ENCODE peak calls at places on chromosomes 3 and 15, in eight cellular contexts. One of them, this sample, is unnamed.

GRCh38 chr3:44511238-44511567 is 33.7 kb upstream of the ZNF445 start:
- DNase-seq in fibroblast of lung: peak; percentile 19
- DNase-seq in astrocyte: no peak
- DNase-seq in H1: no peak
- DNase-seq in neural progenitor cell: peak; percentile 19
- DNase-seq in PC-3: no peak
- DNase-seq in neuronal stem cell: no peak
- DNase-seq in keratinocyte: no peak
- DNase-seq in this sample: no peak

GRCh38 chr15:74170083-74170844 is 3.2 kb upstream of the ISLR start:
- DNase-seq in fibroblast of lung: no peak
- DNase-seq in astrocyte: no peak
- DNase-seq in H1: no peak
- DNase-seq in neural progenitor cell: no peak
- DNase-seq in PC-3: no peak
- DNase-seq in neuronal stem cell: no peak
- DNase-seq in keratinocyte: no peak
- DNase-seq in this sample: no peak

GRCh38 chr15:85788796-85789495 is 5.8 kb downstream of the KLHL25 start:
- DNase-seq in fibroblast of lung: no peak
- DNase-seq in astrocyte: no peak
- DNase-seq in H1: no peak
- DNase-seq in neural progenitor cell: no peak
- DNase-seq in PC-3: peak; percentile 19
- DNase-seq in neuronal stem cell: no peak
- DNase-seq in keratinocyte: no peak
- DNase-seq in this sample: no peak

GRCh38 chr3:186121968-186122367 is 13.1 kb upstream of the ETV5 start:
- DNase-seq in fibroblast of lung: no peak
- DNase-seq in astrocyte: no peak
- DNase-seq in H1: peak; percentile 59
- DNase-seq in neural progenitor cell: no peak
- DNase-seq in PC-3: no peak
- DNase-seq in neuronal stem cell: no peak
- DNase-seq in keratinocyte: peak; percentile 65
- DNase-seq in this sample: no peak

GRCh38 chr15:77591960-77592613 is 40.6 kb downstream of the LINGO1 start:
- DNase-seq in fibroblast of lung: no peak
- DNase-seq in astrocyte: no peak
- DNase-seq in H1: no peak
- DNase-seq in neural progenitor cell: peak; percentile 61
- DNase-seq in PC-3: no peak
- DNase-seq in neuronal stem cell: no peak
- DNase-seq in keratinocyte: no peak
- DNase-seq in this sample: no peak

GRCh38 chr3:139104062-139104461 is 59.4 kb upstream of the PRR23C start:
- DNase-seq in fibroblast of lung: no peak
- DNase-seq in astrocyte: no peak
- DNase-seq in H1: no peak
- DNase-seq in neural progenitor cell: no peak
- DNase-seq in PC-3: no peak
- DNase-seq in neuronal stem cell: no peak
- DNase-seq in keratinocyte: no peak
- DNase-seq in this sample: no peak

GRCh38 chr3:46168583-46168982 is 39.5 kb downstream of the CCR1 start:
- DNase-seq in fibroblast of lung: peak; percentile 52
- DNase-seq in astrocyte: peak; percentile 22
- DNase-seq in H1: no peak
- DNase-seq in neural progenitor cell: no peak
- DNase-seq in PC-3: no peak
- DNase-seq in neuronal stem cell: no peak
- DNase-seq in keratinocyte: no peak
- DNase-seq in this sample: no peak

GRCh38 chr3:21894459-21895083 is 143.6 kb upstream of the ZNF385D start:
- DNase-seq in fibroblast of lung: peak; percentile 62
- DNase-seq in astrocyte: no peak
- DNase-seq in H1: no peak
- DNase-seq in neural progenitor cell: peak; percentile 20
- DNase-seq in PC-3: peak; percentile 66
- DNase-seq in neuronal stem cell: no peak
- DNase-seq in keratinocyte: no peak
- DNase-seq in this sample: peak; percentile 49

GRCh38 chr3:25854214-25854613 is 64.3 kb downstream of the OXSM start:
- DNase-seq in fibroblast of lung: peak; percentile 33
- DNase-seq in astrocyte: peak; percentile 55
- DNase-seq in H1: no peak
- DNase-seq in neural progenitor cell: no peak
- DNase-seq in PC-3: peak; percentile 91
- DNase-seq in neuronal stem cell: no peak
- DNase-seq in keratinocyte: no peak
- DNase-seq in this sample: peak; percentile 54

DNA sequence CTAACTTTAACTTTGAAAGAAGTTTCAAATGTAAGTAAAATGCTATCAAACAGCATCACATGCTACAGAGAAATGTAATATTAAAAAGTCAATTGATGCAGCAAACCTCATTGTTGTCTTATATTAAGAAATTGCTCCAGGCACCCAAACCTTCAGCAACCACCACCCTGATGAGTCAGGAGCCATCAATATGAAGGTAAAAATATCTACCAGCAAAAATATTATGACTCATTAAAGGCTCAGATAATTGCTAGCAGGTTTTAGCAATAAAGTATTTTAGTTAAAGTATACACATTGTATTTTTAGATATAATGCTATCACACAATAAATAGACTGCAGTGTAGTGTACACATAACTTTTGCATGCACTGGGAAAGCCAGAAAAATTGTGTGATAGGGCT is 746.4 kb downstream of the ZPLD1 start:
- DNase-seq in fibroblast of lung: no peak
- DNase-seq in astrocyte: no peak
- DNase-seq in H1: no peak
- DNase-seq in neural progenitor cell: no peak
- DNase-seq in PC-3: peak; percentile 76
- DNase-seq in neuronal stem cell: no peak
- DNase-seq in keratinocyte: no peak
- DNase-seq in this sample: no peak
- H3K4me2 ChIP-seq in fibroblast of lung: no peak overlapping the region
- H3K4me2 ChIP-seq in astrocyte: no peak overlapping the region
- H3K4me2 ChIP-seq in H1: no peak overlapping the region
- H3K4me2 ChIP-seq in neural progenitor cell: no peak overlapping the region
- H3K4me2 ChIP-seq in PC-3: peak overlapping the region; percentile 16
- H3K4me2 ChIP-seq in neuronal stem cell: no peak overlapping the region
- H3K4me2 ChIP-seq in keratinocyte: no peak overlapping the region
- H3K4me2 ChIP-seq in this sample: no peak overlapping the region

GRCh38 chr3:149653564-149653963 is 4.3 kb downstream of the WWTR1 start:
- DNase-seq in fibroblast of lung: no peak
- DNase-seq in astrocyte: no peak
- DNase-seq in H1: no peak
- DNase-seq in neural progenitor cell: no peak
- DNase-seq in PC-3: no peak
- DNase-seq in neuronal stem cell: no peak
- DNase-seq in keratinocyte: no peak
- DNase-seq in this sample: no peak
- H3K4me3 ChIP-seq in fibroblast of lung: no peak overlapping the region
- H3K4me3 ChIP-seq in astrocyte: peak overlapping the region; percentile 44
- H3K4me3 ChIP-seq in H1: no peak overlapping the region
- H3K4me3 ChIP-seq in neural progenitor cell: no peak overlapping the region
- H3K4me3 ChIP-seq in PC-3: peak overlapping the region; percentile 64
- H3K4me3 ChIP-seq in neuronal stem cell: no peak overlapping the region
- H3K4me3 ChIP-seq in keratinocyte: peak overlapping the region; percentile 27
- H3K4me3 ChIP-seq in this sample: peak overlapping the region; percentile 34

GRCh38 chr3:55519016-55519415 is 31.9 kb upstream of the WNT5A start:
- DNase-seq in fibroblast of lung: peak; percentile 15
- DNase-seq in astrocyte: peak; percentile 77
- DNase-seq in H1: no peak
- DNase-seq in neural progenitor cell: no peak
- DNase-seq in PC-3: peak; percentile 64
- DNase-seq in neuronal stem cell: no peak
- DNase-seq in keratinocyte: no peak
- DNase-seq in this sample: no peak
- H2AFZ ChIP-seq in fibroblast of lung: no peak overlapping the region
- H2AFZ ChIP-seq in astrocyte: peak overlapping the region; percentile 14
- H2AFZ ChIP-seq in H1: no peak overlapping the region
- H2AFZ ChIP-seq in neural progenitor cell: no peak overlapping the region
- H2AFZ ChIP-seq in PC-3: peak overlapping the region; percentile 75
- H2AFZ ChIP-seq in neuronal stem cell: no peak overlapping the region
- H2AFZ ChIP-seq in keratinocyte: no peak overlapping the region
- H2AFZ ChIP-seq in this sample: no peak overlapping the region

GRCh38 chr15:75650908-75651809 is 3.4 kb downstream of the SNX33 start:
- DNase-seq in fibroblast of lung: peak; percentile 28
- DNase-seq in astrocyte: no peak
- DNase-seq in H1: no peak
- DNase-seq in neural progenitor cell: no peak
- DNase-seq in PC-3: no peak
- DNase-seq in neuronal stem cell: no peak
- DNase-seq in keratinocyte: no peak
- DNase-seq in this sample: peak; percentile 93
- H3K4me2 ChIP-seq in fibroblast of lung: peak overlapping the region; percentile 89
- H3K4me2 ChIP-seq in astrocyte: peak overlapping the region; percentile 96
- H3K4me2 ChIP-seq in H1: peak overlapping the region; percentile 100
- H3K4me2 ChIP-seq in neural progenitor cell: peak overlapping the region; percentile 92
- H3K4me2 ChIP-seq in PC-3: peak overlapping the region; percentile 83
- H3K4me2 ChIP-seq in neuronal stem cell: no peak overlapping the region
- H3K4me2 ChIP-seq in keratinocyte: peak overlapping the region; percentile 97
- H3K4me2 ChIP-seq in this sample: peak overlapping the region; percentile 93

DNA sequence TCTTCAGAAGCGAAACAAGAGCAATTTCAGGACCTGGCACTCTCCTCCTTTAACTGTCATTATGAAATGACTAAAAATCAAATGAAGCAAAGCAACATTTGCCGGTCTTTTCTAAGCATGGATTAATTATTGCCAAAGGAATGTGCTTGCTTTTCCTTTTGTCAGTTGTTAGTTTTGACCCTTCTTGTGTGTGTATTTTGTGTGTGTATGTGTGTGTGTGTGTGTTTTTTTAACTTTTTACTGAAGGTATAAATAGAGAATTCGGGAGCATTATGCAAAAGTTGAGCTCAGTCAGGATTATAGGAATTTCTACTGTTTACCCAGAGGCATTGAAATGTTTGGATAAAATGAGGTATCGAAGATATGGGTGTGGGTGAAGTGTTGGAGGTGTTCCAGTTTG is 509.1 kb downstream of the TUSC7 start:
- DNase-seq in fibroblast of lung: peak; percentile 6
- DNase-seq in astrocyte: no peak
- DNase-seq in H1: no peak
- DNase-seq in neural progenitor cell: no peak
- DNase-seq in PC-3: no peak
- DNase-seq in neuronal stem cell: no peak
- DNase-seq in keratinocyte: no peak
- DNase-seq in this sample: no peak
- H3K4me3 ChIP-seq in fibroblast of lung: no peak overlapping the region
- H3K4me3 ChIP-seq in astrocyte: no peak overlapping the region
- H3K4me3 ChIP-seq in H1: no peak overlapping the region
- H3K4me3 ChIP-seq in neural progenitor cell: no peak overlapping the region
- H3K4me3 ChIP-seq in PC-3: no peak overlapping the region
- H3K4me3 ChIP-seq in neuronal stem cell: no peak overlapping the region
- H3K4me3 ChIP-seq in keratinocyte: no peak overlapping the region
- H3K4me3 ChIP-seq in this sample: no peak overlapping the region

GRCh38 chr15:80455051-80455648 is 51.0 kb downstream of the ARNT2 start:
- DNase-seq in fibroblast of lung: no peak
- DNase-seq in astrocyte: peak; percentile 16
- DNase-seq in H1: no peak
- DNase-seq in neural progenitor cell: no peak
- DNase-seq in PC-3: peak; percentile 62
- DNase-seq in neuronal stem cell: no peak
- DNase-seq in keratinocyte: no peak
- DNase-seq in this sample: peak; percentile 86

GRCh38 chr15:80456517-80457497 is 52.6 kb downstream of the ARNT2 start:
- DNase-seq in fibroblast of lung: peak; percentile 62
- DNase-seq in astrocyte: peak; percentile 22
- DNase-seq in H1: no peak
- DNase-seq in neural progenitor cell: no peak
- DNase-seq in PC-3: no peak
- DNase-seq in neuronal stem cell: no peak
- DNase-seq in keratinocyte: no peak
- DNase-seq in this sample: no peak

GRCh38 chr15:80459380-80459779 is 55.2 kb downstream of the ARNT2 start:
- DNase-seq in fibroblast of lung: no peak
- DNase-seq in astrocyte: no peak
- DNase-seq in H1: no peak
- DNase-seq in neural progenitor cell: no peak
- DNase-seq in PC-3: no peak
- DNase-seq in neuronal stem cell: no peak
- DNase-seq in keratinocyte: no peak
- DNase-seq in this sample: no peak

GRCh38 chr15:80457896-80458295 is 53.7 kb downstream of the ARNT2 start:
- DNase-seq in fibroblast of lung: no peak
- DNase-seq in astrocyte: no peak
- DNase-seq in H1: no peak
- DNase-seq in neural progenitor cell: no peak
- DNase-seq in PC-3: no peak
- DNase-seq in neuronal stem cell: no peak
- DNase-seq in keratinocyte: no peak
- DNase-seq in this sample: no peak

DNA sequence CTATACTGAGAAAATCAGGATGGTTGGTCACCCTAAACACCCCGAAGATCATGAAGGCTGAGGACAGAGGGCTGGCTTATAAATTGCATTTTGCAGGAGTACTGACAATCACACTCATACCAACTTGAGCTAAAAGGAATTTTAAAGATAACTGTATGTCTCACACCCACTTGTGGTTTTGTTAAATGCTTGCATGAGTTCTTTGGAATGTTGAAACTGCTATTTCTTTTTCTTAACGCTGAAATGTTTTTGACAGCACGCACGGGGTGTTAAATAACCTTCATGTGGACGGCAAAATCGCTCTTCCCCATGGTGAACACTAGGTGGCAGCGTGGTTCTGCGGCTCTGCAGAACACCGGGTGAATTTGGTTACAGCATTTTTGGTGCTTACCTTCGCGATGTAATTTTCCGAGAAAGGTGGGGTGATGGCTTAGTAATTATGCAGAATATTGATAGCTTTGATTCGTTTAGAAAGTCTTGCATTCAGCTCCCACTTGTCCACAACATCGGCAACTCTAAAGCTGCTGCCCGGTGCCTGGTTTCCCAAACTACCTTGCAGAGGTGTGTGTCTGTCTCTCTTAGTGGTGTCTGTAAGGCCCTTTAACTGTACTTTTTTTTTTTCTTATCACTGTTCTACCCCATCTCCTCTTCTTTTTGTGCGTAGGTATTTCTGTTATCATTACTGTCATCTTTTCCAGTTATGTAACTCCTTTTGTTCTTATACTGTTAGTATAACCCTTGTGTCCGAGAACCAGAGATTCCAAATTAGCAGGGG is 51.7 kb downstream of the ARNT2 start:
- DNase-seq in fibroblast of lung: peak; percentile 91
- DNase-seq in astrocyte: peak; percentile 92
- DNase-seq in H1: peak; percentile 61
- DNase-seq in neural progenitor cell: peak; percentile 78
- DNase-seq in PC-3: peak; percentile 85
- DNase-seq in neuronal stem cell: peak; percentile 54
- DNase-seq in keratinocyte: peak; percentile 41
- DNase-seq in this sample: peak; percentile 95
- H2AFZ ChIP-seq in fibroblast of lung: no peak overlapping the region
- H2AFZ ChIP-seq in astrocyte: no peak overlapping the region
- H2AFZ ChIP-seq in H1: peak overlapping the region; percentile 65
- H2AFZ ChIP-seq in neural progenitor cell: no peak overlapping the region
- H2AFZ ChIP-seq in PC-3: peak overlapping the region; percentile 31
- H2AFZ ChIP-seq in neuronal stem cell: no peak overlapping the region
- H2AFZ ChIP-seq in keratinocyte: no peak overlapping the region
- H2AFZ ChIP-seq in this sample: no peak overlapping the region

GRCh38 chr3:51082363-51082762 is 302.7 kb upstream of the MANF start:
- DNase-seq in fibroblast of lung: no peak
- DNase-seq in astrocyte: no peak
- DNase-seq in H1: no peak
- DNase-seq in neural progenitor cell: no peak
- DNase-seq in PC-3: no peak
- DNase-seq in neuronal stem cell: no peak
- DNase-seq in keratinocyte: no peak
- DNase-seq in this sample: no peak

GRCh38 chr3:51083490-51083889 is 301.6 kb upstream of the MANF start:
- DNase-seq in fibroblast of lung: no peak
- DNase-seq in astrocyte: no peak
- DNase-seq in H1: no peak
- DNase-seq in neural progenitor cell: no peak
- DNase-seq in PC-3: no peak
- DNase-seq in neuronal stem cell: no peak
- DNase-seq in keratinocyte: no peak
- DNase-seq in this sample: no peak
- H3K4me2 ChIP-seq in fibroblast of lung: no peak overlapping the region
- H3K4me2 ChIP-seq in astrocyte: no peak overlapping the region
- H3K4me2 ChIP-seq in H1: no peak overlapping the region
- H3K4me2 ChIP-seq in neural progenitor cell: no peak overlapping the region
- H3K4me2 ChIP-seq in PC-3: no peak overlapping the region
- H3K4me2 ChIP-seq in neuronal stem cell: no peak overlapping the region
- H3K4me2 ChIP-seq in keratinocyte: no peak overlapping the region
- H3K4me2 ChIP-seq in this sample: no peak overlapping the region